ENCODE peak calls at places on chromosome 19, in seven cellular contexts. T is A673, B is BJ, P is dorsolateral prefrontal cortex, V is right atrium auricular region, D is right lobe of liver, W is pancreas. A is an unnamed sample.

GRCh38 chr19:40813182-40813581 is 14.2 kb downstream of the EGLN2 start:
- DNase-seq in P (no peak), D (no peak), T (peak), W (no peak), B (no peak), V (no peak), A (no peak)

GRCh38 chr19:19774354-19775033 is 41.6 kb upstream of the ZNF14 start:
- DNase-seq in T (no peak), P (no peak), D (no peak), V (no peak), B (no peak), W (no peak), A (no peak)

GRCh38 chr19:31154021-31154420 is 195.2 kb downstream of the TSHZ3 start:
- DNase-seq in T (no peak), V (no peak), B (peak), P (no peak), W (no peak), D (no peak), A (no peak)

GRCh38 chr19:5131866-5132561 is 163.1 kb downstream of the KDM4B start:
- DNase-seq in B (no peak), D (no peak), W (no peak), T (peak), P (no peak), V (no peak), A (no peak)

GRCh38 chr19:36082916-36083315 is 28.0 kb upstream of the OVOL3 start:
- DNase-seq in T (no peak), P (no peak), V (no peak), W (no peak), D (no peak), B (no peak), A (no peak)

GRCh38 chr19:49843265-49843664 is 7.7 kb upstream of the PTOV1 start:
- DNase-seq in D (no peak), V (no peak), T (no peak), B (no peak), W (no peak), P (no peak), A (no peak)

GRCh38 chr19:43901395-43902390 is 33.4 kb downstream of the ZNF45 start:
- DNase-seq in T (peak), B (peak), P (peak), V (peak), D (peak), W (peak), A (peak)

GRCh38 chr19:48844472-48844871 is 8.2 kb upstream of the HSD17B14 start:
- DNase-seq in P (no peak), T (peak), W (no peak), D (no peak), V (no peak), B (peak), A (no peak)

GRCh38 chr19:33804021-33804799 is 7.5 kb downstream of the KCTD15 start:
- DNase-seq in T (no peak), P (no peak), W (peak), B (no peak), D (peak), V (peak), A (peak)

GRCh38 chr19:16315825-16316505 is 8.7 kb upstream of the KLF2 start:
- DNase-seq in D (no peak), W (no peak), V (peak), P (no peak), T (peak), B (peak), A (peak)

GRCh38 chr19:5899728-5900526 is 3.7 kb downstream of the NDUFA11 start:
- DNase-seq in B (no peak), V (no peak), W (no peak), P (no peak), T (no peak), D (no peak), A (no peak)

GRCh38 chr19:15534957-15535864 is 26.9 kb downstream of the CYP4F22 start:
- DNase-seq in W (no peak), D (no peak), B (no peak), V (no peak), P (no peak), T (no peak), A (no peak)

GRCh38 chr19:35468637-35469036 is 20.6 kb downstream of the FFAR2 start:
- DNase-seq in T (peak), D (peak), B (no peak), P (peak), W (peak), V (no peak), A (peak)

GRCh38 chr19:15358918-15359317 is 20.7 kb downstream of the AKAP8 start:
- DNase-seq in D (no peak), B (no peak), V (no peak), T (no peak), P (no peak), W (no peak), A (no peak)

GRCh38 chr19:31905980-31906948 is 439.1 kb upstream of the ZNF507 start:
- DNase-seq in D (no peak), V (peak), T (peak), B (no peak), P (no peak), W (no peak), A (peak)

GRCh38 chr19:43524922-43525835 is 1.8 kb downstream of the ETHE1 start:
- DNase-seq in W (no peak), D (peak), P (no peak), V (peak), T (peak), B (no peak), A (peak)

GRCh38 chr19:35742121-35742724 is at the start of gene IGFLR1:
- DNase-seq in P (no peak), B (no peak), T (no peak), D (no peak), W (peak), V (no peak), A (no peak)

GRCh38 chr19:33385956-33386355 is 12.4 kb downstream of the CEBPG start:
- DNase-seq in D (peak), W (peak), B (no peak), V (no peak), T (no peak), P (no peak), A (peak)

GRCh38 chr19:11300811-11301120 is 4.8 kb downstream of the TSPAN16 start:
- DNase-seq in V (no peak), D (no peak), P (peak), T (no peak), W (no peak), B (no peak), A (no peak)

GRCh38 chr19:29873801-29874575 is 62.2 kb downstream of the CCNE1 start:
- DNase-seq in B (no peak), P (no peak), T (no peak), D (no peak), W (no peak), V (no peak), A (no peak)

GRCh38 chr19:10747271-10747670 is 29.4 kb downstream of the DNM2 start:
- DNase-seq in W (no peak), T (no peak), V (no peak), D (no peak), B (no peak), P (no peak), A (no peak)

GRCh38 chr19:30666301-30666803 is 294.2 kb downstream of the ZNF536 start:
- DNase-seq in D (peak), P (no peak), B (no peak), V (no peak), W (peak), T (peak), A (no peak)

GRCh38 chr19:13033819-13034611 is 38.7 kb downstream of the NFIX start:
- DNase-seq in V (peak), W (peak), T (peak), P (peak), D (peak), B (no peak), A (peak)

GRCh38 chr19:47507031-47507430 is 7.8 kb downstream of the NAPA start:
- DNase-seq in T (no peak), V (no peak), P (peak), D (no peak), W (peak), B (no peak), A (peak)

GRCh38 chr19:15836345-15836594 is 20.8 kb upstream of the OR10H1 start:
- DNase-seq in P (no peak), T (no peak), V (peak), D (no peak), W (no peak), B (no peak), A (no peak)

GRCh38 chr19:49755956-49756355 is 7.2 kb downstream of the TSKS start:
- DNase-seq in P (no peak), T (no peak), B (no peak), V (no peak), W (no peak), D (no peak), A (no peak)

GRCh38 chr19:18865973-18866799 is 29.8 kb downstream of the CERS1 start:
- DNase-seq in W (no peak), V (no peak), P (no peak), T (peak), D (peak), B (no peak), A (no peak)

GRCh38 chr19:38786572-38787265 is 2.3 kb upstream of the LGALS7B start:
- DNase-seq in D (no peak), P (no peak), T (no peak), V (no peak), W (no peak), B (no peak), A (no peak)
- H3K4me3 ChIP-seq in D (no peak), P (no peak), T (no peak), V (no peak), W (no peak), B (no peak), A (no peak)

GRCh38 chr19:2201473-2202148 is 34.5 kb downstream of the PLEKHJ1 start:
- DNase-seq in P (no peak), B (no peak), W (no peak), D (no peak), T (no peak), V (no peak), A (no peak)

GRCh38 chr19:2199861-2200623 is 36.1 kb downstream of the PLEKHJ1 start:
- DNase-seq in T (no peak), D (no peak), P (no peak), B (no peak), W (no peak), V (no peak), A (no peak)

GRCh38 chr19:2197270-2197669 is 33.5 kb downstream of the DOT1L start:
- DNase-seq in P (no peak), T (no peak), W (no peak), D (no peak), V (no peak), B (no peak), A (no peak)

GRCh38 chr19:2198317-2198716 is 34.6 kb downstream of the DOT1L start:
- DNase-seq in W (no peak), B (no peak), P (no peak), T (no peak), V (no peak), D (no peak), A (no peak)

DNA sequence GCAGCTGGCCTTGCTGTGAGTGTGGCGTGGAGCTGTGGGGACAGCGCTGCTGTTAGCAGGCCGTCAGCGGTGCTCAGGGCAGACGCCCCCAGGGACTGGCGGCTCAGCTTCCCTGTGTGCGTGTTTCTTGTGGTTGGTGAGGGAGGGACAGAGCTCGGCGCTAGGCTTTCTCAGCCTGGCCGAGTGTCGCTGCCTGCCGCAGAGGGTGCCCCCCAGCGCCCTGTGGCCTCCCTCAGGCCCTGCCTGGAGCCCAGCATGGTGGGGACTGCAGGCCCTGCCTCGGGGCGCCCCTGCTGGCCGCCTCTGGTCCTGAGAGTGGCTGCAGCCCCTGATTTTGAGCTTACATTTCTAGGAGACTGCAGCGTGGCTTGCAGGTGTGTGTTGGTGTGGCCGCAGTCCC is 35.5 kb downstream of the DOT1L start:
- DNase-seq in D (no peak), V (no peak), P (no peak), T (no peak), W (no peak), B (no peak), A (no peak)
- TF ChIP-seq CTCF in D (no peak), V (no peak), P (no peak), T (peak), W (no peak), B (peak), A (no peak)

DNA sequence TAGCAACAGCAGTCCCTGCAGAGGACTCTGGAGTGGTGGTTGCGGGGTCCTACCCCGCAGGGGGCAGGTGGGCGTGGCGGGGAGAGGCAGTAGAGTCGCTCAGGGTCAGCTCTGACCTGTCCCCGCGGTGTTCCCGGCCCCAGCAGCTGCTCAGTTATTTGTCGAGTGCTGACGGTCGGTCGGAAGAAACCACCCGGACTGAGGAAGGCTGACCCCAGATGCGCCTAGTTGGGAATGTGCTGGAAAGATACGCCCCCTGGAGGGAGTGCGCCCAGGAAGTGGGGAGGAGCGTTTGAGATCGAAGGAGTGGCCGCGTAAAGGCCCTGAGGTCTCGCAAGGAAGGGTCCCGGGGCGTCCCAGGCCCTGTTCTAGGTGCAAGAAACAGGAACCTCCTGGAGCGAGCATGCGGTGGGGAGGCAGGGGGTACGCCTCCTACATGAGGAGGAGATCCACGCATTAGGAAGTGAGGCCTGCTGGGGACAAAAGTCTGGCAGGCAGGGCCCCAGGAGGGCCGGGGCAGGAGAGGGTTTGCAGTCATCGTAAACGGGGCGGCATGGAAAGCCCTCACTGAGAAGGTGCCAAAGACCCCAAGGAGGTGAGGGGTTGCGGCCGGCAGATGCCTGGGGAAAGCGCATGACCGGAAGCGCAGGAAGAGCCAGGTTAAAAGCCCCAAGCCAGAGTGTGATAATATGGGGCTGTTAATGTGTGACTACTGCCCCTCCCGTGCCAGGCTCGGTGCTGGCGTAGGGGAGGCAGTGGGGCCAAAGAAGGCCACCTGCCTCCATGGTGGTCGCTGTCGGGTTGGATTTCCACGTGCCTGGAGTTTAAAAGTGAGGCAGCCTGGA is 9.1 kb downstream of the CCDC8 start:
- DNase-seq in T (peak), W (peak), P (no peak), V (peak), D (peak), B (no peak), A (peak)
- H3K4me3 ChIP-seq in T (peak), W (peak), P (peak), V (peak), D (peak), B (peak), A (peak)

GRCh38 chr19:53311044-53311443 is 22.5 kb upstream of the ZNF845 start:
- DNase-seq in V (no peak), P (no peak), T (no peak), D (no peak), W (no peak), B (no peak), A (no peak)

GRCh38 chr19:53311897-53312296 is 21.7 kb upstream of the ZNF845 start:
- DNase-seq in D (no peak), B (no peak), W (no peak), T (no peak), V (no peak), P (no peak), A (no peak)

GRCh38 chr19:53308339-53308811 is 25.2 kb upstream of the ZNF845 start:
- DNase-seq in P (peak), W (peak), T (peak), D (no peak), B (no peak), V (no peak), A (no peak)
- TF ChIP-seq CTCF in P (no peak), W (peak), T (peak), D (no peak), B (peak), V (peak), A (peak)

DNA sequence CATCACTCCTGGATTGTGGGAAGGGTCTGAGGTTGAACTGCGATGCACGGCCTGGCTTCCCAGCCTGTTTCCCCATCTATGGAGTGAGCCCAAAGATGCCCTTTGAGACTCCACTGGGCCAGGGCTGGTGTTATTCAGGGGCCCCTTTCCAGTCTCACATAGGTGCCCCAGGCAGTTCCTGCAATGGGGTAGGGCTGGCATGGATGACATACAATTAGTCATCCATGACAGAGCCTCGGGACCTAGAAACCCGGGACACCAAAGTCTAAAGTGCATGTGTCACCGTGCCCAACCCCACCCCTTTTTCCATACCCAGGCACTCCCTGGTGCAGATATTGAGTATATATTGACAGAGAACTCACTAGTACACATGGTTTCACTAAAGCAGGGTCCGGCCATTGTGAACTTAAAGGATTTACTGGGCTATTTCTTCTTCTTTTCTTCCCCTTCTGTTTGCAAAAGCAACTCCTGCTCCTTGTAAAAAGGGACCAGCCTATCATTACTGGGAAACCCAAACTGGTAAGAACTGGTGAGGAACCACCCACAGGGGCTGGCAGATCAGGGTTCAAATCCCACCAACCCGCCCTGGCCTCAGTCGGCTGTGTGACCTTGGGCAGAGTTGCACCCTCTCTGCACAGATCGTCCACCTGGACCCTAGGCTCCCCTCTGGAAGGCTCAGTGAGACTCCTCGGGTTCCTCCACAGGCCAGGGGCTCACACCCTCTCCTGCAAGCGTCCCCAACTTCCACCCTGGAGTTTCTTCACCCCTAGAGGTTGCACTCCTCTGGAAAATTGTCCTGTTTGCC is 2.7 kb downstream of the B3GNT3 start:
- DNase-seq in T (no peak), D (peak), W (peak), V (no peak), P (no peak), B (no peak), A (no peak)
- H3K4me3 ChIP-seq in T (no peak), D (no peak), W (no peak), V (no peak), P (no peak), B (no peak), A (no peak)

DNA sequence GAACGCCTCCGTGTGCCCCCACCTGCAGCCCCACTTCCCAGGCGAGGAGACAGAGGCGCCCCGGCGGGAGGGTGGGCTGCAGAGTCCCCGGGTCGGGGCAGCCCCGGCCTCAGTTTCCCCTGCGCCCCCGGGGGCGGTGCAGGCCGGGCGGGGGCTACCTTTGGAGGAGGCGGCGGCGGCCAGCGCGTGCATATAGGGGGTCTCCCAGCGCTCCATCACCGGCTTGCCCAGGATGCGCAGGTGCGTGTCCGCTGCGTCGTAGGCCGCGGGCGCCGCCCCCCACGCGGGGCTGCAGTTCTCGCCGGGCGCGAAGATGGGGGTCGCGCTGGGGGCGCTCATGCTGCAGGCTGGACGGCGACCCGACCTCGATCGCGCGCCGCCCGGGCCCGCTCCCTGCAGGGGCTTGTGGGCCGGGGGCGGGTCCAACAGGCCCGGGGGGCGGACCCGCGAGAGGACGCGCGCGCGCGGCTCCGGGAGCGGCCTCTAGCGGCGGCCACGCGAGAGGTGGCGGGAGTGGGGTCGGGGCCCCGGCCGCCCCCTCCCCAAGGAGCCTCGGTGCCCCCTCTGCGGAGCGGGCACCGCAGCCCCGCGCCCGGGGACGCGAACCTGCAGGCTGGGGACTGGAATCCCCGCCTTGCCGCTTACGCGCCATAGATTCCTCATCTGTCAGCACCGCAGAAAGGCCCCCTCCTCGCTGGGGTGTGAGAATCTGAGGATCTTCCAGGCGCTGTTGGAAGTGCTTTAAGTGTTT is at the start of gene GAMT:
- DNase-seq in B (no peak), W (peak), D (peak), T (peak), P (no peak), V (no peak), A (peak)
- TF ChIP-seq CTCF in B (peak), W (peak), D (peak), T (peak), P (peak), V (peak), A (peak)

DNA sequence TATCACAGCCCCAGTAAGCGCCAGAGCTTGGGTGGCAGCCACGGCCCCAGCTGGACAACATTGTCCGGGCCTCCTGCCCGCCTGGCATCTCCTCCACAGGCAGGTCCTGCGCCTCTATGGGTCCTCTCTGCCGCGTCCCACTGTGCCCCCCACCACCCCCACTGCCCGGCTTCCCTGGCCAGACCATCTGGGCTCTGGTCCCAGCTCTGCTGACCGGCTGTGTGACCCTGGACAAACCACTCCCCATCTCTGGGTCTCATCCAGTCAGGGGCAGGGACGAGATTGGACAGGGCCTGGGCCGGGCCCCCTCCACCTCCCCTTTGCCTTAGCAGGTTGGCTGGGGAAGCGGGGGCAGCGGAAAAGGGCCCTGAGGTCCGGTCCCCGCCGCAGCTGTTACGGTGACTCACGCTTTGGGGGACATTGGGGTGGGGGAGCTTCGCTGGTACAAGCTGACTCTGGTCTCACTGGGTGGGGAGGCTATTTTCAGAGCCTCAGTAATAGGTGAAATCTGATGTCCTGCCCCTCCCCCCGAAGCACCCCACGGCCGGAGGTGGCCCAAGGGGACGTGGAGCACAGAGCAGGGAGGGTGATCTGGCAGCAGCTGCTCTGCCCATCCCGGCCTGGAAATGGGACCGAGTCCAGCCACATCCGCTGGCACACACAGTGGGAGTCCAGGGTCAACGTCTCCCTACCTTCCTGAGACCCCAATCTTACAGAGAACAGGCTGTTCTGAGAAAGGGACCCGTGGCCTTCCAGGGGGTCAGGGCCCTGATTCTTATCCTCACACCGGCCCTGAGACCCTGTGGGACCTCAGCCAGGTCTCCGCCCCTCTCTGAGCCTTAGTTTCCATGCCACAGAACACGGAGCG is 9.1 kb downstream of the NFIC start:
- DNase-seq in V (peak), D (peak), B (no peak), T (no peak), W (peak), P (peak), A (peak)
- H3K4me3 ChIP-seq in V (peak), D (peak), B (no peak), T (no peak), W (no peak), P (peak), A (peak)

A was measured in heart left ventricle.